ENCODE peak calls at places on chromosome 16, in five cellular contexts. B is CD8-positive, alpha-beta memory T cell; O is mammary epithelial cell; W is MCF 10A; R is HS-5. S is an unnamed sample.

GRCh38 chr16:46859719-46860152 is 24.4 kb upstream of the GPT2 start:
- DNase-seq in R (peak), B (no peak), W (peak), O (peak), S (peak)

GRCh38 chr16:22300427-22301071 is 3.3 kb downstream of the POLR3E start:
- DNase-seq in O (peak), W (peak), B (peak), R (no peak), S (peak)

GRCh38 chr16:27819881-27820610 is 243.5 kb downstream of the GSG1L start:
- DNase-seq in R (no peak), B (no peak), W (no peak), O (no peak), S (peak)

GRCh38 chr16:72597938-72598337 is 426.0 kb upstream of the PMFBP1 start:
- DNase-seq in R (no peak), O (no peak), W (no peak), B (no peak), S (no peak)

GRCh38 chr16:27402964-27403600 is 1.1 kb downstream of the IL21R start:
- DNase-seq in O (no peak), W (no peak), B (peak), R (no peak), S (no peak)

GRCh38 chr16:59320657-59321056 is 586.5 kb upstream of the GOT2 start:
- DNase-seq in B (no peak), W (no peak), O (no peak), R (no peak), S (no peak)

GRCh38 chr16:71672125-71672524 is 46.1 kb downstream of the MARVELD3 start:
- DNase-seq in B (no peak), W (no peak), R (no peak), O (no peak), S (no peak)

GRCh38 chr16:2973081-2973480 is 3.9 kb downstream of the PAQR4 start:
- DNase-seq in W (no peak), R (no peak), B (no peak), O (no peak), S (no peak)

GRCh38 chr16:83968891-83969672 is 1.0 kb downstream of the NECAB2 start:
- DNase-seq in O (no peak), R (no peak), B (peak), W (no peak), S (no peak)

GRCh38 chr16:1181715-1182671 is 29.1 kb downstream of the CACNA1H start:
- DNase-seq in O (peak), W (no peak), R (no peak), B (no peak), S (no peak)

GRCh38 chr16:17474572-17474971 is 3.8 kb upstream of the XYLT1 start:
- DNase-seq in W (no peak), R (no peak), B (no peak), O (no peak), S (peak)

GRCh38 chr16:17481741-17482140 is 11.0 kb upstream of the XYLT1 start:
- DNase-seq in R (no peak), O (no peak), B (no peak), W (no peak), S (no peak)

GRCh38 chr16:75385507-75386152 is 47.7 kb downstream of the CFDP1 start:
- DNase-seq in B (no peak), W (peak), R (peak), O (peak), S (no peak)

GRCh38 chr16:67156146-67156844 is 3.4 kb downstream of the TRADD start:
- DNase-seq in O (no peak), R (no peak), W (no peak), B (no peak), S (peak)

GRCh38 chr16:16064874-16065384 is 115.5 kb downstream of the ABCC1 start:
- DNase-seq in O (no peak), R (no peak), B (no peak), W (no peak), S (no peak)

GRCh38 chr16:84726670-84727467 is 27.1 kb downstream of the USP10 start:
- DNase-seq in B (no peak), W (no peak), R (no peak), O (peak), S (no peak)

GRCh38 chr16:85353839-85354622 is 241.8 kb upstream of the CIBAR2 start:
- DNase-seq in O (no peak), W (no peak), R (no peak), B (no peak), S (no peak)

GRCh38 chr16:84891149-84891795 is 71.5 kb downstream of the CRISPLD2 start:
- DNase-seq in R (no peak), W (no peak), B (no peak), O (no peak), S (no peak)

GRCh38 chr16:23435500-23435899 is 17.5 kb downstream of the COG7 start:
- DNase-seq in B (peak), R (no peak), O (peak), W (peak), S (peak)

GRCh38 chr16:2689968-2690830 is 7.9 kb downstream of the KCTD5 start:
- DNase-seq in O (no peak), W (no peak), R (no peak), B (no peak), S (peak)

GRCh38 chr16:54926166-54926838 is 4.4 kb upstream of the IRX5 start:
- DNase-seq in O (peak), W (peak), B (no peak), R (no peak), S (no peak)

GRCh38 chr16:9836118-9836736 is 346.0 kb downstream of the GRIN2A start:
- DNase-seq in R (no peak), B (no peak), O (no peak), W (no peak), S (no peak)

GRCh38 chr16:325375-326155 is 27.0 kb downstream of the AXIN1 start:
- DNase-seq in O (no peak), B (no peak), R (no peak), W (no peak), S (no peak)

GRCh38 chr16:74480150-74481029 is 59.1 kb upstream of the CLEC18B start:
- DNase-seq in O (peak), R (no peak), W (peak), B (no peak), S (no peak)

GRCh38 chr16:79593074-79593531 is 7.4 kb downstream of the MAF start:
- DNase-seq in W (no peak), O (no peak), R (no peak), B (no peak), S (no peak)

GRCh38 chr16:84177740-84178070 is 9.2 kb downstream of the TAF1C start:
- DNase-seq in R (no peak), O (peak), W (peak), B (no peak), S (no peak)